ENCODE peak calls at places on chromosomes 6 and 20, in seven cellular contexts. H is mucosa of gallbladder, A is NCI-H2107, N is GM04504, S is retinal pigment epithelial cell, E is COLO829, X is GM10248. L is an unnamed sample.

GRCh38 chr6:160137989-160138835 is 16.6 kb downstream of the SLC22A1 start:
- DNase-seq in A (no peak), H (peak), N (peak), E (peak), X (peak), S (peak), L (peak)

GRCh38 chr6:134347916-134348805 is 30.2 kb upstream of the SGK1 start:
- DNase-seq in X (no peak), H (no peak), A (no peak), E (peak), S (no peak), N (no peak), L (no peak)

GRCh38 chr20:62063981-62064787 is 1.5 kb downstream of the TAF4 start:
- DNase-seq in H (no peak), A (no peak), N (no peak), S (no peak), X (no peak), E (no peak), L (peak)

GRCh38 chr6:149347067-149347466 is 29.6 kb downstream of the TAB2 start:
- DNase-seq in H (no peak), A (no peak), X (no peak), N (no peak), S (no peak), E (no peak), L (no peak)

GRCh38 chr6:138719011-138719635 is 54.4 kb upstream of the CCDC28A start:
- DNase-seq in N (no peak), E (peak), S (no peak), H (no peak), X (no peak), A (no peak), L (no peak)

GRCh38 chr6:31700716-31701401 is 2.3 kb downstream of the ABHD16A start:
- DNase-seq in N (no peak), H (no peak), E (no peak), S (no peak), X (no peak), A (no peak), L (no peak)

GRCh38 chr6:10460096-10460495 is 45.2 kb upstream of the TFAP2A start:
- DNase-seq in S (no peak), A (no peak), E (no peak), N (no peak), H (no peak), X (peak), L (no peak)

GRCh38 chr6:42498473-42499128 is 46.9 kb upstream of the TRERF1 start:
- DNase-seq in N (no peak), X (no peak), H (no peak), A (no peak), E (no peak), S (no peak), L (no peak)

GRCh38 chr20:35893942-35894341 is 60.4 kb downstream of the SCAND1 start:
- DNase-seq in X (peak), S (no peak), A (no peak), E (no peak), H (no peak), N (no peak), L (no peak)